ENCODE peak calls at places on chromosomes 16 and 17, in ten cellular contexts. F is NCI-H187; I is activated CD8-positive, alpha-beta memory T cell treated with anti-CD3 and anti-CD28 coated beads for 48 hours; D is ELR; K is stimulated activated CD4-positive, alpha-beta T cell treated with anti-CD3 and anti-CD28 coated beads, Interleukin-4, amount 100 ng/mL, for 1 hour; S is RCC 7860; C is activated T-helper 9 cell treated with anti-CD3 and anti-CD28 coated beads, Interleukin-2, amount 50 U/mL, for 16 hours; G is SK-N-DZ; L is AG08396; W is AG04450. M is an unnamed sample.

GRCh38 chr16:50942143-50942542 is 200.3 kb downstream of the CYLD start:
- DNase-seq in F (no peak), I (no peak), D (no peak), K (no peak), S (no peak), C (no peak), G (no peak), L (no peak), W (no peak), M (no peak)

GRCh38 chr17:10313037-10313672 is 59.7 kb downstream of the MYH13 start:
- DNase-seq in F (no peak), I (no peak), D (no peak), K (no peak), S (no peak), C (no peak), G (no peak), L (no peak), W (no peak), M (no peak)

GRCh38 chr16:53925011-53925410 is 221.1 kb downstream of the FTO start:
- DNase-seq in F (no peak), I (no peak), D (no peak), K (no peak), S (no peak), C (no peak), G (no peak), L (no peak), W (no peak), M (no peak)

GRCh38 chr17:4375039-4375748 is 8.7 kb upstream of the UBE2G1 start:
- DNase-seq in F (no peak), I (peak), D (no peak), K (peak), S (no peak), C (peak), G (no peak), L (no peak), W (no peak), M (no peak)

GRCh38 chr17:3036800-3037199 is 26.6 kb downstream of the OR1D5 start:
- DNase-seq in F (no peak), I (no peak), D (no peak), K (no peak), S (no peak), C (no peak), G (no peak), L (no peak), W (no peak), M (no peak)

GRCh38 chr17:4444782-4445473 is 11.2 kb downstream of the SPNS3 start:
- DNase-seq in F (no peak), I (no peak), D (no peak), K (no peak), S (peak), C (no peak), G (no peak), L (no peak), W (no peak), M (no peak)

GRCh38 chr17:74746922-74747321 is 1.5 kb upstream of the NHERF1 start:
- DNase-seq in F (no peak), I (no peak), D (peak), K (no peak), S (no peak), C (no peak), G (no peak), L (no peak), W (no peak), M (peak)

GRCh38 chr17:17382060-17382449 is 78.9 kb downstream of the NT5M start:
- DNase-seq in F (no peak), I (no peak), D (no peak), K (no peak), S (no peak), C (no peak), G (no peak), L (no peak), W (no peak), M (no peak)

GRCh38 chr17:81039854-81040758 is 5.2 kb downstream of the BAIAP2 start:
- DNase-seq in F (no peak), I (no peak), D (peak), K (no peak), S (peak), C (no peak), G (no peak), L (peak), W (no peak), M (no peak)

GRCh38 chr17:14730821-14731220 is 429.9 kb downstream of the HS3ST3B1 start:
- DNase-seq in F (no peak), I (no peak), D (no peak), K (no peak), S (no peak), C (no peak), G (no peak), L (no peak), W (no peak), M (no peak)

GRCh38 chr17:31417051-31417792 is 25.7 kb downstream of the RAB11FIP4 start:
- DNase-seq in F (no peak), I (no peak), D (no peak), K (no peak), S (no peak), C (no peak), G (no peak), L (no peak), W (no peak), M (no peak)

GRCh38 chr16:11627822-11628457 is 40.3 kb upstream of the SNN start:
- DNase-seq in F (no peak), I (no peak), D (peak), K (no peak), S (peak), C (no peak), G (no peak), L (no peak), W (no peak), M (no peak)

GRCh38 chr17:64504769-64505319 is 1.2 kb downstream of the DDX5 start:
- DNase-seq in F (no peak), I (no peak), D (peak), K (no peak), S (no peak), C (no peak), G (no peak), L (no peak), W (no peak), M (no peak)

GRCh38 chr16:72480926-72481325 is 309.0 kb upstream of the PMFBP1 start:
- DNase-seq in F (no peak), I (no peak), D (no peak), K (no peak), S (no peak), C (no peak), G (no peak), L (no peak), W (no peak), M (no peak)

GRCh38 chr16:3954411-3954921 is 74.0 kb upstream of the CREBBP start:
- DNase-seq in F (no peak), I (no peak), D (no peak), K (no peak), S (peak), C (no peak), G (peak), L (no peak), W (no peak), M (no peak)

GRCh38 chr17:67765623-67766022 is 47.9 kb downstream of the NOL11 start:
- DNase-seq in F (no peak), I (no peak), D (no peak), K (no peak), S (no peak), C (no peak), G (no peak), L (no peak), W (no peak), M (no peak)

GRCh38 chr16:30670072-30670824 is 12.0 kb downstream of the FBRS start:
- DNase-seq in F (no peak), I (no peak), D (no peak), K (no peak), S (no peak), C (no peak), G (no peak), L (no peak), W (no peak), M (no peak)

GRCh38 chr16:88499836-88500251 is 46.8 kb downstream of the ZFPM1 start:
- DNase-seq in F (no peak), I (no peak), D (no peak), K (no peak), S (no peak), C (no peak), G (no peak), L (no peak), W (no peak), M (no peak)

GRCh38 chr17:65287040-65287439 is 149.9 kb downstream of the RGS9 start:
- DNase-seq in F (no peak), I (no peak), D (peak), K (no peak), S (peak), C (no peak), G (no peak), L (peak), W (no peak), M (no peak)

GRCh38 chr17:57989011-57989345 is 924 bp upstream of the VEZF1 start:
- DNase-seq in F (no peak), I (no peak), D (peak), K (no peak), S (no peak), C (no peak), G (peak), L (no peak), W (no peak), M (peak)

GRCh38 chr17:33494156-33494555 is 201.1 kb upstream of the ASIC2 start:
- DNase-seq in F (no peak), I (no peak), D (no peak), K (no peak), S (peak), C (no peak), G (peak), L (no peak), W (no peak), M (no peak)